ENCODE peak calls at places on chromosomes 11 and 22, in four cellular contexts. One of them, this sample, is unnamed.

GRCh38 chr11:94658888-94659287 is 91.7 kb downstream of the PIWIL4 start:
- DNase-seq in HFFc6: no peak
- DNase-seq in coronary artery: no peak
- DNase-seq in CD4-positive, alpha-beta T cell: no peak
- DNase-seq in this sample: no peak

GRCh38 chr11:35734669-35735068 is 72.1 kb downstream of the TRIM44 start:
- DNase-seq in HFFc6: no peak
- DNase-seq in coronary artery: no peak
- DNase-seq in CD4-positive, alpha-beta T cell: no peak
- DNase-seq in this sample: no peak

GRCh38 chr22:35912668-35913067 is 116.0 kb downstream of the RBFOX2 start:
- DNase-seq in CD4-positive, alpha-beta T cell: no peak
- DNase-seq in coronary artery: no peak
- DNase-seq in HFFc6: no peak
- DNase-seq in this sample: no peak

GRCh38 chr22:35835998-35836691 is 118.5 kb downstream of the APOL5 start:
- DNase-seq in CD4-positive, alpha-beta T cell: no peak
- DNase-seq in coronary artery: no peak
- DNase-seq in HFFc6: peak
- DNase-seq in this sample: no peak

GRCh38 chr22:41197808-41198585 is 7.1 kb upstream of the L3MBTL2 start:
- DNase-seq in HFFc6: peak
- DNase-seq in CD4-positive, alpha-beta T cell: peak
- DNase-seq in coronary artery: no peak
- DNase-seq in this sample: no peak

GRCh38 chr11:11416917-11417316 is 63.9 kb upstream of the CSNK2A3 start:
- DNase-seq in CD4-positive, alpha-beta T cell: no peak
- DNase-seq in coronary artery: no peak
- DNase-seq in HFFc6: peak
- DNase-seq in this sample: no peak

GRCh38 chr11:131609317-131609716 is 238.9 kb downstream of the NTM start:
- DNase-seq in CD4-positive, alpha-beta T cell: no peak
- DNase-seq in HFFc6: peak
- DNase-seq in coronary artery: no peak
- DNase-seq in this sample: no peak

GRCh38 chr11:63961608-63962412 is 12.6 kb upstream of the COX8A start:
- DNase-seq in coronary artery: no peak
- DNase-seq in CD4-positive, alpha-beta T cell: no peak
- DNase-seq in HFFc6: peak
- DNase-seq in this sample: no peak

GRCh38 chr22:42764895-42765363 is 44.3 kb upstream of the A4GALT start:
- DNase-seq in CD4-positive, alpha-beta T cell: no peak
- DNase-seq in coronary artery: no peak
- DNase-seq in HFFc6: no peak
- DNase-seq in this sample: peak

GRCh38 chr22:45946805-45947600 is 30.0 kb downstream of the WNT7B start:
- DNase-seq in HFFc6: no peak
- DNase-seq in CD4-positive, alpha-beta T cell: no peak
- DNase-seq in coronary artery: no peak
- DNase-seq in this sample: no peak

GRCh38 chr11:18495268-18495667 is 31.5 kb downstream of the TSG101 start:
- DNase-seq in CD4-positive, alpha-beta T cell: no peak
- DNase-seq in HFFc6: no peak
- DNase-seq in coronary artery: no peak
- DNase-seq in this sample: no peak

GRCh38 chr11:11988099-11988651 is 20.3 kb downstream of the DKK3 start:
- DNase-seq in CD4-positive, alpha-beta T cell: no peak
- DNase-seq in HFFc6: peak
- DNase-seq in coronary artery: no peak
- DNase-seq in this sample: no peak

DNA sequence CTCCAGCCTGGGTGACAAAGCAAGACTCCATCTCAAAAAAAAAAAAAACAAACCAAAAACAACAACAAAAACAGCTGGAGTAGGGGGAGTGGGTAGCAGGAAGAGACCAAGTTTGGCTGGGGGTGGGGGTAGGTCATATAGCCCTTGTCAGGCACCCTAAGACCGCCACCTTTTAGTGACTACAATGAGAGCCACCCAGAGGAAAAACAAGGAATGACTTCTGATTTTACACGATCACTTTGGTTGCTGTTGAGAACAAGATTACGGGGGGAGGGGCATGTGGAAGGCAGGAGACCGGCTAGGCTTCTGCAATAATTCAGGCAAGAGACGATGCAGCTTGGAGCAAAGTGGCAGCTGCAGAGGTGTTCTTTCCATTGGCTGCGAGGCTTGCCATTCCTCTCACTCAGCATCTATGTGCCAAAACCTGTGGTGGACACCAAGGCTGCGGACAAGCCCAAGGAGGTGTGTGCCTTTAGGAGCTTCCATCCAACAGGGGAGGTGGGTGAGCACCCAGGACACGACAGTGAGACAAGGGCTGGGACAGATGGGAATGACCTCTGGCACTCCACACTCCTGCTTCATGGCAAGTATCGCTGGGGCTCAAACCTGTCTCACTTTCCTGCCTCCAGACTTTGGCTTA is 1.7 kb downstream of the RPS19BP1 start:
- DNase-seq in CD4-positive, alpha-beta T cell: no peak
- DNase-seq in coronary artery: no peak
- DNase-seq in HFFc6: no peak
- DNase-seq in this sample: no peak
- TF ChIP-seq CTCF in CD4-positive, alpha-beta T cell: no peak
- TF ChIP-seq CTCF in coronary artery: no peak
- TF ChIP-seq CTCF in HFFc6: peak
- TF ChIP-seq CTCF in this sample: no peak

DNA sequence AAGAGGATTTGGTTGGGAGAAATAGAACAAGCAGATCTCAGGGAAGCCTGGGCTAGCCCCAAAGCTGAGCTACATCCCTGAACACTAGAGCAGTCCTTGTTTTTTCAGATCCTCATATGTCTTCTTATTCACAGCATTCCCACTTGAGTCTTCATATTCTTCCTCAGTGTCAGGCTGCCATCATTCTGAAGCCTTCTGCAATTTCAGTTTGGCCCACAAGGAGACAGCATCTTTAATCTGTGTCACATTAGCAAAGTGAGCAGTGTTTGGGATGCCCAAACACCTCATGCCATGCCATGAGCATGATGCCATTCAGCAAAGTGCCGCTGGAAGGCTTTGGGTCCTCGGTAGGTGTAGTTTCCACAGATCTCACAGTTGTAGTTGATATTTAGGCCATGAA is 56.6 kb downstream of the SCN3B start:
- DNase-seq in coronary artery: no peak
- DNase-seq in CD4-positive, alpha-beta T cell: no peak
- DNase-seq in HFFc6: no peak
- DNase-seq in this sample: no peak
- TF ChIP-seq CTCF in coronary artery: no peak
- TF ChIP-seq CTCF in CD4-positive, alpha-beta T cell: no peak
- TF ChIP-seq CTCF in HFFc6: peak
- TF ChIP-seq CTCF in this sample: no peak

GRCh38 chr11:124899376-124900145 is 1.9 kb upstream of the ROBO4 start:
- DNase-seq in CD4-positive, alpha-beta T cell: no peak
- DNase-seq in HFFc6: no peak
- DNase-seq in coronary artery: no peak
- DNase-seq in this sample: peak
- TF ChIP-seq CTCF in CD4-positive, alpha-beta T cell: no peak
- TF ChIP-seq CTCF in HFFc6: peak
- TF ChIP-seq CTCF in coronary artery: no peak
- TF ChIP-seq CTCF in this sample: no peak

GRCh38 chr11:4697583-4697982 is at the start of gene OR51E2:
- DNase-seq in HFFc6: no peak
- DNase-seq in CD4-positive, alpha-beta T cell: no peak
- DNase-seq in coronary artery: no peak
- DNase-seq in this sample: no peak
- TF ChIP-seq CTCF in HFFc6: no peak
- TF ChIP-seq CTCF in CD4-positive, alpha-beta T cell: no peak
- TF ChIP-seq CTCF in coronary artery: no peak
- TF ChIP-seq CTCF in this sample: no peak

GRCh38 chr22:38050720-38051119 is 6.5 kb upstream of the PICK1 start:
- DNase-seq in CD4-positive, alpha-beta T cell: no peak
- DNase-seq in HFFc6: no peak
- DNase-seq in coronary artery: no peak
- DNase-seq in this sample: no peak

GRCh38 chr22:38051900-38052862 is 5.0 kb upstream of the PICK1 start:
- DNase-seq in HFFc6: peak
- DNase-seq in coronary artery: no peak
- DNase-seq in CD4-positive, alpha-beta T cell: peak
- DNase-seq in this sample: peak

GRCh38 chr22:38049812-38050619 is 7.2 kb upstream of the PICK1 start:
- DNase-seq in HFFc6: no peak
- DNase-seq in coronary artery: no peak
- DNase-seq in CD4-positive, alpha-beta T cell: no peak
- DNase-seq in this sample: no peak

GRCh38 chr22:38046070-38046748 is 11.0 kb upstream of the PICK1 start:
- DNase-seq in coronary artery: no peak
- DNase-seq in CD4-positive, alpha-beta T cell: no peak
- DNase-seq in HFFc6: no peak
- DNase-seq in this sample: no peak

GRCh38 chr22:38051261-38051660 is 5.9 kb upstream of the PICK1 start:
- DNase-seq in coronary artery: no peak
- DNase-seq in HFFc6: no peak
- DNase-seq in CD4-positive, alpha-beta T cell: no peak
- DNase-seq in this sample: no peak
- TF ChIP-seq CTCF in coronary artery: no peak
- TF ChIP-seq CTCF in HFFc6: no peak
- TF ChIP-seq CTCF in CD4-positive, alpha-beta T cell: no peak
- TF ChIP-seq CTCF in this sample: no peak

DNA sequence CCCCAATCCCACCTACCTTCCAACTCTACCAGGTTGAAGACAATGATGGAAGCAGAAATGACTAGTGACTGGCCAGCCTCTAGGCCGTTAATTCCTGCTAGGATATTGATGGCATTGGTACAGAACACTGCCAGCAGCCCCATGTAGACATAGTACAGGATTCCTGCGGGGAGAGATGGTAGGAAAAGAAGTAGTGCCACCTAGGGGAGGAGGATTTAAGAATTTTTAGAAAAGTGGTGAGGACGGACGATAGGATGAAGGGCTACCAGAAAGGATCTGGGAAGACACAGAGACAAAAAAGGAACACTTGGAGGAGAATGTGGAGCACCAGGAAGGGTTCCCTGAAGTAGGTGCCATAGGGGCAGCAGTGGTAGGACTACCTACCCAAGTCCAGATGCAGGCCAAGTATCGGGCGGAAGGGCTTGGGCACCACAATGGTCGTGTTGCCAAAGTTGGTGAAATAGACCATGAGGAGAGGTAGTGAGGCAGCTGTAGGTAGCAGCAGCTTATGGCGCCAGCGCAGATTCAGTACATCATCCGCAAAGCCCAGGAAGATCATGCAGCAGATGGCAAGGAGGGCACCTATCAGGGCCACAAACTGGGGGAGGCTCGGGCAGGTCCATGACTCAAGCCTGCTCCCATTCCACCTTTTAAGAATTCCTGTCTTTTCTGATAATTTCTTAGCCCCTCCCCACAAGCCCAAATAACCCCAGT is 1.2 kb downstream of the DPAGT1 start:
- DNase-seq in CD4-positive, alpha-beta T cell: no peak
- DNase-seq in coronary artery: no peak
- DNase-seq in HFFc6: peak
- DNase-seq in this sample: no peak
- TF ChIP-seq CTCF in CD4-positive, alpha-beta T cell: peak
- TF ChIP-seq CTCF in coronary artery: no peak
- TF ChIP-seq CTCF in HFFc6: peak
- TF ChIP-seq CTCF in this sample: peak